ENCODE peak calls at places on chromosome 15, in eight cellular contexts. One of them, this sample, is unnamed.

GRCh38 chr15:79640206-79640605 is 208.1 kb downstream of the MINAR1 start:
- DNase-seq in neural progenitor cell: no peak
- DNase-seq in MM.1S: no peak
- DNase-seq in SK-N-SH: no peak
- DNase-seq in hepatocyte: peak; percentile 59
- DNase-seq in GM23338: no peak
- DNase-seq in OCI-LY7: no peak
- DNase-seq in HCT116: peak; percentile 26
- DNase-seq in this sample: peak; percentile 88

GRCh38 chr15:81311834-81312459 is 12.0 kb downstream of the STARD5 start:
- DNase-seq in neural progenitor cell: no peak
- DNase-seq in MM.1S: no peak
- DNase-seq in SK-N-SH: no peak
- DNase-seq in hepatocyte: no peak
- DNase-seq in GM23338: no peak
- DNase-seq in OCI-LY7: peak; percentile 60
- DNase-seq in HCT116: no peak
- DNase-seq in this sample: no peak

GRCh38 chr15:56031836-56032235 is 38.4 kb upstream of the NEDD4 start:
- DNase-seq in neural progenitor cell: no peak
- DNase-seq in MM.1S: no peak
- DNase-seq in SK-N-SH: no peak
- DNase-seq in hepatocyte: no peak
- DNase-seq in GM23338: no peak
- DNase-seq in OCI-LY7: no peak
- DNase-seq in HCT116: no peak
- DNase-seq in this sample: no peak

GRCh38 chr15:89656116-89656815 is 999 bp upstream of the KIF7 start:
- DNase-seq in neural progenitor cell: no peak
- DNase-seq in MM.1S: peak; percentile 79
- DNase-seq in SK-N-SH: no peak
- DNase-seq in hepatocyte: no peak
- DNase-seq in GM23338: no peak
- DNase-seq in OCI-LY7: no peak
- DNase-seq in HCT116: no peak
- DNase-seq in this sample: peak; percentile 43

GRCh38 chr15:76401285-76401684 is 64.7 kb downstream of the ISL2 start:
- DNase-seq in neural progenitor cell: peak; percentile 13
- DNase-seq in MM.1S: no peak
- DNase-seq in SK-N-SH: no peak
- DNase-seq in hepatocyte: no peak
- DNase-seq in GM23338: no peak
- DNase-seq in OCI-LY7: no peak
- DNase-seq in HCT116: no peak
- DNase-seq in this sample: peak; percentile 47

GRCh38 chr15:45022871-45023658 is at the start of gene SORD:
- DNase-seq in neural progenitor cell: peak; percentile 99
- DNase-seq in MM.1S: peak; percentile 92
- DNase-seq in SK-N-SH: peak; percentile 99
- DNase-seq in hepatocyte: peak; percentile 98
- DNase-seq in GM23338: peak; percentile 98
- DNase-seq in OCI-LY7: peak; percentile 93
- DNase-seq in HCT116: peak; percentile 68
- DNase-seq in this sample: peak; percentile 91

GRCh38 chr15:81514769-81515168 is 140.8 kb upstream of the TMC3 start:
- DNase-seq in neural progenitor cell: no peak
- DNase-seq in MM.1S: no peak
- DNase-seq in SK-N-SH: no peak
- DNase-seq in hepatocyte: no peak
- DNase-seq in GM23338: no peak
- DNase-seq in OCI-LY7: no peak
- DNase-seq in HCT116: no peak
- DNase-seq in this sample: no peak

GRCh38 chr15:84142888-84143337 is 92.7 kb upstream of the GOLGA6L4 start:
- DNase-seq in neural progenitor cell: peak; percentile 87
- DNase-seq in MM.1S: peak; percentile 88
- DNase-seq in SK-N-SH: peak; percentile 74
- DNase-seq in hepatocyte: peak; percentile 92
- DNase-seq in GM23338: peak; percentile 92
- DNase-seq in OCI-LY7: peak; percentile 61
- DNase-seq in HCT116: peak; percentile 81
- DNase-seq in this sample: peak; percentile 89

GRCh38 chr15:67692573-67692972 is 132.7 kb upstream of the SKOR1 start:
- DNase-seq in neural progenitor cell: no peak
- DNase-seq in MM.1S: no peak
- DNase-seq in SK-N-SH: no peak
- DNase-seq in hepatocyte: no peak
- DNase-seq in GM23338: no peak
- DNase-seq in OCI-LY7: no peak
- DNase-seq in HCT116: no peak
- DNase-seq in this sample: no peak

DNA sequence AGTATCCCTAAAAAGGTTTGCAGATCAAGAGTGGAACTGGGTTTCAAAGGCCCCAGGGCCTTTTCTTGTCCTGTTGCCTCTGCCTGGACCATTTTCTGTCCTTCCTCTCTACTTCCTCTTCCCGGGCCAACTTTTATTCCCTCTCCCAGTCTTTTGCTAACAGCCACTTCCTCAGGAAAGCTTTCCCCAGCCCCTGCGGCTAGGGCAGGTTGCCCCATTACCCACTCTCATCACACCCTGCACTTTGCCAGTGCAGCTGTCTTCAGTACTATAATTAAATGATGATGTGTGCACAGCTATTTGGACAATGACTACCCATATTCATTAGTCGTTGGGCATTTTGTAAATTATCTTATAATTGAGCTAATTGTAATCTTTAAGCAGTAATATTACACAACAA is 150.5 kb upstream of the THBS1 start:
- DNase-seq in neural progenitor cell: no peak
- DNase-seq in MM.1S: no peak
- DNase-seq in SK-N-SH: no peak
- DNase-seq in hepatocyte: no peak
- DNase-seq in GM23338: no peak
- DNase-seq in OCI-LY7: no peak
- DNase-seq in HCT116: no peak
- DNase-seq in this sample: no peak
- TF ChIP-seq EZH2phosphoT487 in neural progenitor cell: no peak
- TF ChIP-seq EZH2phosphoT487 in MM.1S: no peak
- TF ChIP-seq EZH2phosphoT487 in SK-N-SH: no peak
- TF ChIP-seq EZH2phosphoT487 in hepatocyte: no peak
- TF ChIP-seq EZH2phosphoT487 in GM23338: no peak
- TF ChIP-seq EZH2phosphoT487 in OCI-LY7: no peak
- TF ChIP-seq EZH2phosphoT487 in HCT116: no peak
- TF ChIP-seq EZH2phosphoT487 in this sample: no peak

DNA sequence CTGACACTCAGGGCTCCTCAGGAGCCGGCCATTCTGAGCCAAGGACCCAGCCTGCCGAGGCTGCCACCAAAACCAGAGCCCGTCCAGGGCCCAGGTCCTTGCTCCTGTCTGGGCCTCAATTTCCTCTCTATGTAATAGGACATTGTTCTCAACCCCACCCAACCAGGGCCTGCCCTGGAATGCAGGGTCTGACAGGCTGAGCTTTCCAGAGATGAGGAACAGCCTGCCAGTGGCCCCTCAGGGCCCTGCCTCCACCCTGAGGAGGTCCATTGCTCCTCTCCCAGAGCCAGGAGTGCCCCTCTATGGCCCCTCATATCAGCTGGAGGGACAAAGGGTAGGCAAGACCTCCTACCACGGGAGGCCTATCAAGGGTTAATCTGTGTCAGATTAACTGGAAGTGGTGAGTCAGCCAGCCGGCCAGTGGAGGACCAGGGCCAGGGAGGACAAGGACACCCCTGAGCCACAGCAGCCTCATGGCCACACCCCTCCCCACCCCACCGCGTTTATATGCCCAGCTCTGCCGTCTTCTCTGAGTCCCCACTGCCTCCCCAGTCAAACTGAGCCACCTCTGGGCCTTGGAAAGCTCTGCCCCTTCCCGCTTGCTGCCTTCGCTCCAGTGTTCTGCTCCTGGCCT is 6.3 kb downstream of the CCDC33 start:
- DNase-seq in neural progenitor cell: peak; percentile 45
- DNase-seq in MM.1S: no peak
- DNase-seq in SK-N-SH: peak; percentile 57
- DNase-seq in hepatocyte: peak; percentile 78
- DNase-seq in GM23338: no peak
- DNase-seq in OCI-LY7: no peak
- DNase-seq in HCT116: peak; percentile 10
- DNase-seq in this sample: peak; percentile 19
- H3K4me2 ChIP-seq in neural progenitor cell: peak overlapping the region; percentile 39
- H3K4me2 ChIP-seq in MM.1S: no peak overlapping the region
- H3K4me2 ChIP-seq in SK-N-SH: peak overlapping the region; percentile 37
- H3K4me2 ChIP-seq in hepatocyte: peak overlapping the region; percentile 44
- H3K4me2 ChIP-seq in GM23338: no peak overlapping the region
- H3K4me2 ChIP-seq in OCI-LY7: no peak overlapping the region
- H3K4me2 ChIP-seq in HCT116: peak overlapping the region; percentile 58
- H3K4me2 ChIP-seq in this sample: no peak overlapping the region

DNA sequence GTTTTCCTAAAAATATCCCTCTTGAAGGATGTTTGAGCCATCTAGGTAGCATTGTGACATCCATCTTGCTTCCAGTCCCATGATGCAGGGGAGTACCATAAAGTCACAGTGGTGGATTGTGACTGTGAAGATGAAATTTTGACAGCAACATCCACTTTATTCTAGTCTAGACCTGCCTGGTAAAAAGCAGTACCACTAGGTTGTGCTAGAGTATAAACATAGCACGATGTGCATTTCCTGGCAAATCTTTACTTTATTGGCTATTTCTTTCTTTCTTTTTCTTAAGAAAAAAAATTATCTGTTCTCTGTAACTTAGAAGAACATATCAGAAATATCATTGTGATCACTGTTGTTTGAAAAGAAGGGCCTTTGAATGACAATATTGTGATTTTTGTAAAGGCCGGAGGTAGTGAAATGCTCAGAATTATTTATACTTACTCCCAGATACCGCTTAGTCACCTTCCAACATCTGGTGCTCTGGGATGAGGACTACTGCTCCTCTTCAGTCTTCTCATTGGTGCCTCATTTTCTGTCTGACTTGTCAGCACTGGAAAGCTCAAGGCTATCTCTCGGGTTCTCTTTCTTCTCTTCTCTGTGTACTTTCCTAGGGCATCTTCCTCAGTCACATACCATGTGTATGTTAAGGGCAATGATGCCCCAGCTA is 35.6 kb downstream of the AGBL1 start:
- DNase-seq in neural progenitor cell: no peak
- DNase-seq in MM.1S: no peak
- DNase-seq in SK-N-SH: no peak
- DNase-seq in hepatocyte: peak; percentile 13
- DNase-seq in GM23338: peak; percentile 36
- DNase-seq in OCI-LY7: no peak
- DNase-seq in HCT116: no peak
- DNase-seq in this sample: no peak
- TF ChIP-seq CTCF in neural progenitor cell: peak; percentile 33
- TF ChIP-seq CTCF in MM.1S: peak; percentile 32
- TF ChIP-seq CTCF in SK-N-SH: peak; percentile 83
- TF ChIP-seq CTCF in hepatocyte: peak; percentile 59
- TF ChIP-seq CTCF in GM23338: peak; percentile 63
- TF ChIP-seq CTCF in OCI-LY7: peak; percentile 56
- TF ChIP-seq CTCF in HCT116: no peak
- TF ChIP-seq CTCF in this sample: no peak

GRCh38 chr15:42364529-42364928 is 5.2 kb downstream of the CAPN3 start:
- DNase-seq in neural progenitor cell: no peak
- DNase-seq in MM.1S: no peak
- DNase-seq in SK-N-SH: no peak
- DNase-seq in hepatocyte: no peak
- DNase-seq in GM23338: no peak
- DNase-seq in OCI-LY7: no peak
- DNase-seq in HCT116: no peak
- DNase-seq in this sample: no peak
- TF ChIP-seq EZH2phosphoT487 in neural progenitor cell: no peak
- TF ChIP-seq EZH2phosphoT487 in MM.1S: no peak
- TF ChIP-seq EZH2phosphoT487 in SK-N-SH: no peak
- TF ChIP-seq EZH2phosphoT487 in hepatocyte: no peak
- TF ChIP-seq EZH2phosphoT487 in GM23338: no peak
- TF ChIP-seq EZH2phosphoT487 in OCI-LY7: no peak
- TF ChIP-seq EZH2phosphoT487 in HCT116: no peak
- TF ChIP-seq EZH2phosphoT487 in this sample: no peak

DNA sequence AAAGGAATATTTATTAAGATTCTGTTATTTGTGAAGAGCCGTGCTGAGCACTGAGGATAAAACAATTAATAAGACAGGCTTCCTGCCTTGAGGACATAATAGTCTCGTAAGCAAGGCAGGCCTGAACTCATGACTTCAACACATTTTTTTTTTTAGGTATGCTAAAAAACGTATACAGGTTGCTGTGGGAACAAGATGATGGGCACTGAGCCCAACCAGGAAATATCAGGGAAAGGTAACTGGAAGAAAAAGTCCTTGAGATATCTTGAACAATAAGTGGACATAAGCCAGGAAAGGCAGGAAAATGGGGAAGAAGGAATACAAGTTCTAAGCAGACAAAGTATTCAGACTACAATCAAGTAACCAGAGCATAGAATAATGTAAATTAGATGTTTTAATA is 26.1 kb downstream of the CERS3 start:
- DNase-seq in neural progenitor cell: no peak
- DNase-seq in MM.1S: no peak
- DNase-seq in SK-N-SH: no peak
- DNase-seq in hepatocyte: no peak
- DNase-seq in GM23338: no peak
- DNase-seq in OCI-LY7: no peak
- DNase-seq in HCT116: no peak
- DNase-seq in this sample: no peak
- H3K4me2 ChIP-seq in neural progenitor cell: no peak overlapping the region
- H3K4me2 ChIP-seq in MM.1S: no peak overlapping the region
- H3K4me2 ChIP-seq in SK-N-SH: no peak overlapping the region
- H3K4me2 ChIP-seq in hepatocyte: no peak overlapping the region
- H3K4me2 ChIP-seq in GM23338: no peak overlapping the region
- H3K4me2 ChIP-seq in OCI-LY7: no peak overlapping the region
- H3K4me2 ChIP-seq in HCT116: no peak overlapping the region
- H3K4me2 ChIP-seq in this sample: no peak overlapping the region

DNA sequence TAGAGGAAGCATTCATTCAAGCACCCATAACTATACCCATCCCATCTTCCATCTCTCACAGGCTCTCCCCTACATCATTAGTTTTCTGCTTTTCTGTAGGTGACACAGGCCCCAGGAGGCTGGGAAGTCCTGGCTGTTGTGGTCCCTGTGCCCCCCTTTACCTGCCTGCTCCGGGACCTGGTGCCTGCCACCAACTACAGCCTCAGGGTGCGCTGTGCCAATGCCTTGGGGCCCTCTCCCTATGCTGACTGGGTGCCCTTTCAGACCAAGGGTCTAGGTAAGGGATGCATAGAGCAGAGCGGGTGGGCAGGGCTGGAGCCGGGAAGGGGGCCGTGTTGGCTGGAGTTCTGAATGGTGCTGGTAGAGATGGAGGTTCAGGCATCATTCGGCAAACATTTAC is 8.2 kb downstream of the TYRO3 start:
- DNase-seq in neural progenitor cell: no peak
- DNase-seq in MM.1S: no peak
- DNase-seq in SK-N-SH: no peak
- DNase-seq in hepatocyte: no peak
- DNase-seq in GM23338: no peak
- DNase-seq in OCI-LY7: no peak
- DNase-seq in HCT116: no peak
- DNase-seq in this sample: no peak
- TF ChIP-seq CTCF in neural progenitor cell: no peak
- TF ChIP-seq CTCF in MM.1S: no peak
- TF ChIP-seq CTCF in SK-N-SH: no peak
- TF ChIP-seq CTCF in hepatocyte: no peak
- TF ChIP-seq CTCF in GM23338: no peak
- TF ChIP-seq CTCF in OCI-LY7: no peak
- TF ChIP-seq CTCF in HCT116: no peak
- TF ChIP-seq CTCF in this sample: no peak

GRCh38 chr15:40190591-40190990 is 29.7 kb downstream of the BUB1B start:
- DNase-seq in neural progenitor cell: no peak
- DNase-seq in MM.1S: no peak
- DNase-seq in SK-N-SH: no peak
- DNase-seq in hepatocyte: no peak
- DNase-seq in GM23338: no peak
- DNase-seq in OCI-LY7: no peak
- DNase-seq in HCT116: no peak
- DNase-seq in this sample: peak; percentile 71
- TF ChIP-seq EZH2phosphoT487 in neural progenitor cell: no peak
- TF ChIP-seq EZH2phosphoT487 in MM.1S: no peak
- TF ChIP-seq EZH2phosphoT487 in SK-N-SH: no peak
- TF ChIP-seq EZH2phosphoT487 in hepatocyte: no peak
- TF ChIP-seq EZH2phosphoT487 in GM23338: no peak
- TF ChIP-seq EZH2phosphoT487 in OCI-LY7: no peak
- TF ChIP-seq EZH2phosphoT487 in HCT116: no peak
- TF ChIP-seq EZH2phosphoT487 in this sample: no peak

This sample was measured in PC-3.